ENCODE peak calls at places on chromosomes 13 and 19, in five cellular contexts. N is CD8-positive, alpha-beta memory T cell; H is psoas muscle; G is IMR-90; J is left ventricle myocardium inferior. O is an unnamed sample.

GRCh38 chr13:85031771-85032170 is 767.4 kb downstream of the SLITRK6 start:
- DNase-seq in N (no peak), H (no peak), G (no peak), J (no peak), O (no peak)

GRCh38 chr19:35718345-35719041 is 690 bp downstream of the KMT2B start:
- DNase-seq in N (peak; percentile 44), H (peak; percentile 70), G (no peak), J (peak; percentile 43), O (no peak)

GRCh38 chr19:43811833-43812232 is 9.6 kb upstream of the LYPD5 start:
- DNase-seq in N (no peak), H (no peak), G (no peak), J (no peak), O (no peak)

GRCh38 chr13:111949311-111949710 is 117.6 kb upstream of the SOX1 start:
- DNase-seq in N (no peak), H (no peak), G (no peak), J (no peak), O (no peak)

GRCh38 chr13:32426191-32426980 is 1.5 kb downstream of the N4BP2L1 start:
- DNase-seq in N (peak; percentile 65), H (no peak), G (no peak), J (no peak), O (peak; percentile 19)

GRCh38 chr13:112684041-112684440 is 5.8 kb upstream of the ATP11A start:
- DNase-seq in N (no peak), H (no peak), G (no peak), J (no peak), O (no peak)

GRCh38 chr13:106318941-106319411 is 216.5 kb downstream of the EFNB2 start:
- DNase-seq in N (no peak), H (no peak), G (peak; percentile 96), J (no peak), O (no peak)

GRCh38 chr13:31957772-31958171 is 73.8 kb upstream of the FRY start:
- DNase-seq in N (no peak), H (no peak), G (no peak), J (no peak), O (no peak)

GRCh38 chr13:37715606-37716015 is 117.0 kb upstream of the POSTN start:
- DNase-seq in N (no peak), H (no peak), G (peak; percentile 95), J (no peak), O (no peak)

GRCh38 chr13:110008816-110009215 is 222.4 kb upstream of the IRS2 start:
- DNase-seq in N (no peak), H (no peak), G (no peak), J (no peak), O (no peak)

GRCh38 chr19:3365447-3366103 is 808 bp upstream of the NFIC start:
- DNase-seq in N (no peak), H (peak; percentile 86), G (peak; percentile 66), J (peak; percentile 75), O (peak; percentile 66)

GRCh38 chr13:58949646-58950045 is 1214.1 kb downstream of the DIAPH3 start:
- DNase-seq in N (no peak), H (no peak), G (no peak), J (no peak), O (no peak)

GRCh38 chr13:58950911-58951310 is 1212.8 kb downstream of the DIAPH3 start:
- DNase-seq in N (no peak), H (no peak), G (no peak), J (no peak), O (no peak)

DNA sequence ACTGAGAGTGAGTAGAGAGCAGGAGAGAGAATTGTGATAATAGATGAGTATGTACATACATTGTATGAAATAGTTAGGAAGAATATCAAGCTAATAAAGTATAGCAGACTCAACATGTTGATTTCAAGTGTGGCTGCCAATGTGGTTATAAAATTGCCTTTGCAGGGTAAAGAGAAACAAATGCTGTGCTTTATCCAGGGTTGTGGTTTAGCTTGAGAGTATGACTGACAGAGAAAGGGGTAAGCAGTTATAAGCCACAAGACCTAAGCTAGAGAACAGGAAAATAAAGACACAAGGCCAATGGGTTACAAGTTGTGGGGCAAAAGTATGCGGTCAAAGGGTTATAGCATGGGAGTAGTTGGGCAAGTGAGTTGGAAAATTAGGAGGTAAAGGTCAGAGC is 1217.5 kb downstream of the DIAPH3 start:
- DNase-seq in N (no peak), H (no peak), G (no peak), J (no peak), O (no peak)
- H3K4me1 ChIP-seq in N (no peaks in the 10 kb centered on the region), H (no peaks in the 10 kb centered on the region), G (no peaks in the 10 kb centered on the region), J (no peaks in the 10 kb centered on the region), O (no peaks in the 10 kb centered on the region)

DNA sequence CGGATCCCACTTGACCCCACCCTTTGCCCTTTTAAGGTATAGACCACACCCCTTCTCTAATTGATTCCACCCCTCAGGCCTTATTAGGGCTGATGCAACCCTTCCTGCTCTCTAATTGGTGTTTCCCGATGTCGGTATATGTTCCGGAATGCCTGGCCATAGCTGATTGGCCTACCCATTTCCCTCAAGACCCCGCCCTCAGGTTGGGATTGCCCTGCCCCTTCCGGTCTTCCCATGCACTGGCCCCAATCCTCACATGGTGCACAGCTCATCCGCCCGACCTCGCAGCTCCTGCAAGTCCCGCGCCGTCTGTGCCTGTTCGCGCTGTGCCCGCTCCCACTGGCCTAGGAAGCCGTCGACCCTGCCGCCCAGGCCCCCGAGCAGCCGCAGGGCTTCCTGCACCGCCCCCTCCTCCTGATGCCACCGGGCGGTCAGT is 18.1 kb downstream of the TSKS start:
- DNase-seq in N (no peak), H (no peak), G (no peak), J (no peak), O (no peak)
- H3K4me1 ChIP-seq in N (no peaks in the 10 kb centered on the region), H (no peaks in the 10 kb centered on the region), G (peaks cover 3% of the 10 kb centered on the region), J (no peaks in the 10 kb centered on the region), O (no peaks in the 10 kb centered on the region)

DNA sequence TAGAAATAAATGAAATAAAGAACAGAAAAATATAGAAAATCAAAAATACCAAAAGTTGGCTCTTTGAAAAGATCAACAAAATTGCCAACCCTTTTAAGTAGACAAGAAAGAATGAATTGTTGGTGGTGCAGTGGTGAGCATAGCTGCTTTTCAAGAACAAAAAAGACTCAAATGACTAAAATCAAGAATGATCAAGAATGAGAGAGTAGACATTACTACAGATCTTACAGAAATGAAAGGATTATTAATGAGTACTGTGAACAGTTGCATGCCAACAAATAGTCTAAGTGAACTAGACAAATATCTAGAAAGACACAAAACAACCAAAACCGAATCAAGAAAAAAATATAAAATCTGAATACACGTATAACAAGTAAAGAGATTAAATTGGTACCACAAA is 53.9 kb downstream of the FNDC3A start:
- DNase-seq in N (no peak), H (no peak), G (no peak), J (no peak), O (no peak)
- H3K4me1 ChIP-seq in N (no peaks in the 10 kb centered on the region), H (no peaks in the 10 kb centered on the region), G (no peaks in the 10 kb centered on the region), J (no peaks in the 10 kb centered on the region), O (no peaks in the 10 kb centered on the region)

DNA sequence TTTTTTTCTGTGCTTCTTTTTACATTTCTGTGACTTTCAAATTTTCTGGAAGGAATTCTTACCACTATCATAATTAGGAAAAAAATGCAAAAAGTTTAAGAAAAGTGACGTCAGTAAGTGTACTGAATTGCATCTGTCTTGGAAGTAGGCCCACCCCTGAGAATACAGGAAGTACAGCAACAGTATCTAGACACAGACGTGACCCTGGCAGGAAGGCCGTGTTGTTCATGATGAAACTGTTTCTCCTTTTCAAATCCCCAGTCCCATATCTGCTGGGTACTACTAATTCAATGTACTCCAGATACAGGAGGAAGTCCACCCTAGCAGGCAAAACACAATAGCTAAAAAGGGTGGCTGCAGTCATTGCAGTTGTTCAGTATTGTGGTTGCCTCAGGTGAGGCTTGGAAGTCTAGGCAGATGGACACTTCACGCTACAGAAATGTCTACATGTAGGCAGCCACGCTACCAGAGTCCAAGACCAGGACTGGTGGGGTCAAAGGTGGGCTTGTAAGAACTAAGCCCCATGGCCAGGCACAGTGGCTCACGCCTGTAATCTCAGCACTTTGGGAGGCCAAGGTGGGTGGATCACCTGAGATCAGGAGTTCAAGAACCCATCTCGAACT is 49.6 kb upstream of the MED4 start:
- DNase-seq in N (peak; percentile 37), H (no peak), G (peak; percentile 45), J (no peak), O (peak; percentile 46)
- H3K4me1 ChIP-seq in N (peaks cover 11% of the 10 kb centered on the region), H (no peaks in the 10 kb centered on the region), G (no peaks in the 10 kb centered on the region), J (peaks cover 15% of the 10 kb centered on the region), O (no peaks in the 10 kb centered on the region)

GRCh38 chr19:2166741-2167738 is 3.3 kb downstream of the DOT1L start:
- DNase-seq in N (no peak), H (peak; percentile 92), G (peak; percentile 67), J (peak; percentile 86), O (peak; percentile 91)

GRCh38 chr19:2167896-2168618 is 4.3 kb downstream of the DOT1L start:
- DNase-seq in N (no peak), H (peak; percentile 83), G (peak; percentile 44), J (peak; percentile 81), O (peak; percentile 74)

GRCh38 chr19:2170219-2170618 is 6.5 kb downstream of the DOT1L start:
- DNase-seq in N (no peak), H (no peak), G (no peak), J (no peak), O (no peak)

GRCh38 chr19:2170987-2171348 is 7.2 kb downstream of the DOT1L start:
- DNase-seq in N (no peak), H (no peak), G (no peak), J (no peak), O (no peak)

GRCh38 chr19:2168619-2169424 is 5.1 kb downstream of the DOT1L start:
- DNase-seq in N (no peak), H (peak; percentile 99), G (peak; percentile 99), J (peak; percentile 97), O (peak; percentile 98)
- H3K4me1 ChIP-seq in N (peaks cover 35% of the 10 kb centered on the region), H (peaks cover 73% of the 10 kb centered on the region), G (peaks cover 37% of the 10 kb centered on the region), J (peaks cover 98% of the 10 kb centered on the region), O (peaks cover 87% of the 10 kb centered on the region)

GRCh38 chr19:11555246-11555645 is 3.8 kb downstream of the ELOF1 start:
- DNase-seq in N (no peak), H (no peak), G (no peak), J (no peak), O (no peak)

GRCh38 chr19:11550265-11550664 is 8.8 kb downstream of the ELOF1 start:
- DNase-seq in N (no peak), H (no peak), G (no peak), J (no peak), O (no peak)

GRCh38 chr19:11554160-11554559 is 4.9 kb downstream of the ELOF1 start:
- DNase-seq in N (no peak), H (no peak), G (no peak), J (no peak), O (no peak)

GRCh38 chr19:11551603-11552235 is 7.3 kb downstream of the ELOF1 start:
- DNase-seq in N (no peak), H (no peak), G (no peak), J (no peak), O (no peak)

GRCh38 chr19:11552666-11553372 is 6.2 kb downstream of the ELOF1 start:
- DNase-seq in N (no peak), H (no peak), G (no peak), J (no peak), O (no peak)
- H3K4me1 ChIP-seq in N (peaks cover 10% of the 10 kb centered on the region), H (peaks cover 6% of the 10 kb centered on the region), G (no peaks in the 10 kb centered on the region), J (peaks cover 28% of the 10 kb centered on the region), O (peaks cover 11% of the 10 kb centered on the region)

DNA sequence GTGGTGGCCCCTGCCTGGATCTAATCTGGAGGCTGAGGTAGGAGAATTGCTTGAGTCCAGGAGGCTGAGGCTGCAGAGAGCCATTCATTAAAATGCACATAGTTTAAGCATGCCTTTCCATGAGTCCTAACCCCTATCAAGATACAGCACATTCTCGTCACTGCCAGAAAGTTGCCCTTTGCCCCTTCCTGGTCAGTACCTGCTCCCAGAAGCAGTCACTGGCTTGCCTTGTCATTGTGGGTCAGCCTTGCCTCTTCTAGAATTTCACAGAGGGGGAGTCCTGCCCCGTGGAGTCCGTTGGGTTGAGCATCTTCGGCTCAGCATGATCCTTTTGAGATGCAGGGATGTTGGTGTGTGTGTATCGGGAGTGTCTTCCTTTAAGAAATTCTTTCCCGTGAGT is 10.8 kb downstream of the BICRA start:
- DNase-seq in N (no peak), H (no peak), G (peak; percentile 73), J (no peak), O (no peak)
- H3K4me1 ChIP-seq in N (no peaks in the 10 kb centered on the region), H (peaks cover 37% of the 10 kb centered on the region), G (peaks cover 12% of the 10 kb centered on the region), J (peaks cover 76% of the 10 kb centered on the region), O (peaks cover 30% of the 10 kb centered on the region)

O was measured in adrenal gland.